ENCODE peak calls at places on chromosomes 3 and 15, in four cellular contexts. X is stimulated activated CD4-positive, alpha-beta T cell treated with anti-CD3 and anti-CD28 coated beads, Interleukin-2, amount 100 ng/mL, for 48 hours; D is AG08396; M is activated T-cell treated with anti-CD3 and anti-CD28 coated beads for 4 hours. K is an unnamed sample.

GRCh38 chr3:175287361-175287963 is 428.3 kb downstream of the NAALADL2 start:
- DNase-seq in X (no peak), D (no peak), M (no peak), K (peak)

GRCh38 chr3:151067158-151067557 is 18.3 kb upstream of the MED12L start:
- DNase-seq in X (no peak), D (no peak), M (no peak), K (no peak)

GRCh38 chr15:71962537-71962936 is 152.2 kb downstream of the NR2E3 start:
- DNase-seq in X (no peak), D (no peak), M (no peak), K (peak)

GRCh38 chr3:51709004-51709420 is 2.1 kb downstream of the GRM2 start:
- DNase-seq in X (no peak), D (no peak), M (no peak), K (no peak)

GRCh38 chr3:116445291-116445841 is at the start of gene LSAMP:
- DNase-seq in X (no peak), D (no peak), M (no peak), K (no peak)

GRCh38 chr15:80773122-80773551 is 6.0 kb upstream of the CEMIP start:
- DNase-seq in X (no peak), D (no peak), M (no peak), K (peak)

GRCh38 chr3:112136959-112137693 is 4.1 kb upstream of the GCSAM start:
- DNase-seq in X (peak), D (no peak), M (no peak), K (peak)

GRCh38 chr3:186534113-186534669 is 10.0 kb downstream of the CRYGS start:
- DNase-seq in X (no peak), D (no peak), M (peak), K (no peak)

GRCh38 chr3:85939026-85939616 is 980.3 kb downstream of the CADM2 start:
- DNase-seq in X (no peak), D (no peak), M (no peak), K (no peak)

GRCh38 chr3:184443364-184443763 is 63.5 kb downstream of the CHRD start:
- DNase-seq in X (no peak), D (no peak), M (no peak), K (peak)

GRCh38 chr3:28726840-28727239 is 378.2 kb upstream of the AZI2 start:
- DNase-seq in X (no peak), D (peak), M (no peak), K (peak)

GRCh38 chr15:33846862-33847261 is 121.4 kb upstream of the CHRM5 start:
- DNase-seq in X (no peak), D (no peak), M (no peak), K (peak)

GRCh38 chr15:42385980-42386695 is 26.8 kb downstream of the CAPN3 start:
- DNase-seq in X (no peak), D (no peak), M (no peak), K (no peak)

GRCh38 chr3:11136116-11136515 is 18.2 kb upstream of the HRH1 start:
- DNase-seq in X (no peak), D (no peak), M (no peak), K (no peak)

GRCh38 chr15:67812232-67812631 is 13.1 kb upstream of the SKOR1 start:
- DNase-seq in X (no peak), D (no peak), M (no peak), K (no peak)